ENCODE peak calls at places on chromosome 10, in eight cellular contexts. M is Panc1; V is CD8-positive, alpha-beta T cell; A is breast epithelium; Q is OCI-LY7; Y is left ventricle myocardium inferior; I is heart left ventricle; W is body of pancreas. B is an unnamed sample. For H3K4me1 and H3K36me3, the result is how much of the 10 kb centered on the place peaks cover.

GRCh38 chr10:51156913-51157312 is 82.6 kb downstream of the PRKG1 start:
- DNase-seq in Q (no peak), W (no peak), A (no peak), I (no peak), M (no peak), Y (no peak), V (no peak), B (no peak)

GRCh38 chr10:8060010-8060703 is 5.7 kb downstream of the GATA3 start:
- DNase-seq in V (peak), M (no peak), W (no peak), I (no peak), Y (no peak), A (peak), Q (peak), B (no peak)

GRCh38 chr10:79063071-79063491 is 5.7 kb upstream of the ZMIZ1 start:
- DNase-seq in A (peak), Q (no peak), W (peak), I (no peak), M (no peak), Y (peak), V (no peak), B (no peak)

GRCh38 chr10:7193369-7193768 is 217.5 kb downstream of the SFMBT2 start:
- DNase-seq in A (no peak), W (no peak), Q (no peak), V (no peak), Y (no peak), I (no peak), M (no peak), B (no peak)

GRCh38 chr10:3323865-3324498 is 151.4 kb upstream of the PITRM1 start:
- DNase-seq in V (no peak), W (no peak), I (no peak), Y (no peak), M (no peak), A (no peak), Q (no peak), B (no peak)

GRCh38 chr10:117678106-117678505 is 135.6 kb downstream of the EMX2 start:
- DNase-seq in Y (no peak), W (no peak), Q (no peak), A (no peak), V (no peak), I (no peak), M (no peak), B (no peak)

GRCh38 chr10:47022311-47023131 is 111.3 kb downstream of the PTPN20 start:
- DNase-seq in Q (no peak), V (no peak), Y (no peak), M (no peak), A (no peak), I (no peak), W (no peak), B (no peak)

GRCh38 chr10:117885206-117885605 is 161.5 kb downstream of the RAB11FIP2 start:
- DNase-seq in Q (no peak), W (no peak), A (no peak), M (no peak), V (no peak), Y (no peak), I (no peak), B (no peak)

GRCh38 chr10:129096340-129096984 is 370.6 kb upstream of the MGMT start:
- DNase-seq in I (peak), Q (no peak), V (no peak), M (no peak), Y (peak), W (peak), A (peak), B (peak)

GRCh38 chr10:26468291-26468690 is 30.1 kb downstream of the APBB1IP start:
- DNase-seq in Y (no peak), I (no peak), Q (no peak), V (no peak), A (no peak), M (no peak), W (no peak), B (no peak)

GRCh38 chr10:30445716-30446115 is 11.7 kb downstream of the MAP3K8 start:
- DNase-seq in Q (no peak), A (no peak), M (no peak), V (no peak), Y (no peak), W (no peak), I (no peak), B (no peak)

GRCh38 chr10:63157845-63158624 is 24.9 kb downstream of the NRBF2 start:
- DNase-seq in Q (peak), I (peak), V (peak), W (no peak), A (no peak), M (peak), Y (no peak), B (no peak)

GRCh38 chr10:113317476-113317875 is 235.4 kb upstream of the HABP2 start:
- DNase-seq in V (no peak), W (no peak), M (no peak), I (no peak), Q (no peak), Y (no peak), A (no peak), B (no peak)

GRCh38 chr10:35219292-35219691 is 92.6 kb downstream of the CREM start:
- DNase-seq in Y (no peak), M (no peak), W (no peak), Q (no peak), V (no peak), I (no peak), A (no peak), B (no peak)

GRCh38 chr10:34866848-34867247 is 51.8 kb upstream of the PARD3 start:
- DNase-seq in M (no peak), A (no peak), Q (no peak), V (no peak), Y (no peak), W (peak), I (no peak), B (no peak)

GRCh38 chr10:19200211-19200610 is 151.6 kb downstream of the MALRD1 start:
- DNase-seq in M (no peak), A (no peak), Y (no peak), W (no peak), I (no peak), Q (no peak), V (no peak), B (no peak)

GRCh38 chr10:26721561-26721960 is 24.1 kb downstream of the PDSS1 start:
- DNase-seq in V (peak), A (no peak), W (no peak), Q (no peak), Y (no peak), M (no peak), I (no peak), B (no peak)

GRCh38 chr10:132193907-132194552 is 7.3 kb downstream of the DPYSL4 start:
- DNase-seq in V (no peak), A (no peak), W (peak), Y (no peak), Q (peak), M (no peak), I (peak), B (no peak)

GRCh38 chr10:132849546-132850031 is 63.6 kb upstream of the NKX6-2 start:
- DNase-seq in I (no peak), W (no peak), A (no peak), M (no peak), V (no peak), Q (no peak), Y (no peak), B (no peak)

GRCh38 chr10:96261930-96262329 is 9.4 kb downstream of the BLNK start:
- DNase-seq in W (no peak), V (no peak), Q (no peak), M (no peak), I (no peak), Y (no peak), A (no peak), B (no peak)

GRCh38 chr10:30431435-30431911 is 2.5 kb upstream of the MAP3K8 start:
- DNase-seq in I (peak), Y (peak), W (no peak), Q (no peak), A (no peak), M (no peak), V (no peak), B (no peak)

GRCh38 chr10:46523119-46523880 is 33.2 kb downstream of the GPRIN2 start:
- DNase-seq in M (no peak), I (no peak), W (no peak), V (no peak), Y (peak), Q (no peak), A (peak), B (peak)

GRCh38 chr10:52040486-52040885 is 273.6 kb upstream of the DKK1 start:
- DNase-seq in I (no peak), Q (no peak), V (no peak), W (no peak), M (no peak), Y (no peak), A (no peak), B (no peak)

GRCh38 chr10:44392420-44392819 is 7.5 kb upstream of the CXCL12 start:
- DNase-seq in M (no peak), I (no peak), W (no peak), V (no peak), Y (no peak), A (no peak), Q (no peak), B (no peak)

GRCh38 chr10:119742988-119743646 is 17.3 kb downstream of the INPP5F start:
- DNase-seq in M (no peak), Y (no peak), V (no peak), Q (no peak), A (no peak), I (no peak), W (no peak), B (no peak)

GRCh38 chr10:110101464-110102144 is 93.8 kb downstream of the ADD3 start:
- DNase-seq in Q (no peak), W (no peak), Y (no peak), I (no peak), A (no peak), V (no peak), M (no peak), B (no peak)

GRCh38 chr10:22372922-22373321 is 27.6 kb downstream of the SPAG6 start:
- DNase-seq in I (no peak), Q (no peak), W (no peak), Y (no peak), V (no peak), A (no peak), M (no peak), B (no peak)

GRCh38 chr10:130138479-130138866 is 2.3 kb downstream of the GLRX3 start:
- DNase-seq in W (no peak), Q (no peak), Y (no peak), V (no peak), I (no peak), M (peak), A (no peak), B (no peak)

GRCh38 chr10:107215681-107216080 is 51.2 kb upstream of the SORCS1 start:
- DNase-seq in Q (no peak), A (no peak), Y (no peak), M (no peak), V (no peak), W (no peak), I (no peak), B (no peak)

GRCh38 chr10:19719320-19719719 is 96.9 kb upstream of the PLXDC2 start:
- DNase-seq in A (no peak), V (no peak), Q (no peak), W (no peak), Y (no peak), I (peak), M (no peak), B (no peak)

GRCh38 chr10:44724415-44725174 is 186.5 kb upstream of the TMEM72 start:
- DNase-seq in Y (no peak), I (no peak), V (no peak), Q (no peak), A (no peak), M (no peak), W (no peak), B (no peak)

GRCh38 chr10:113232928-113233511 is 283.0 kb downstream of the TCF7L2 start:
- DNase-seq in Q (no peak), A (no peak), M (no peak), V (no peak), I (no peak), Y (no peak), W (no peak), B (no peak)

GRCh38 chr10:33920351-33920750 is 585.9 kb upstream of the NRP1 start:
- DNase-seq in Q (no peak), M (no peak), W (no peak), V (no peak), Y (no peak), I (no peak), A (no peak), B (no peak)

GRCh38 chr10:28089467-28089866 is 90.6 kb upstream of the ODAD2 start:
- DNase-seq in A (no peak), M (no peak), Y (no peak), I (no peak), W (no peak), Q (no peak), V (no peak), B (no peak)

GRCh38 chr10:86955501-86956194 is 1.8 kb downstream of the MMRN2 start:
- DNase-seq in Y (no peak), A (no peak), I (no peak), M (no peak), Q (no peak), V (no peak), W (peak), B (peak)

GRCh38 chr10:75705426-75705825 is 274.0 kb downstream of the LRMDA start:
- DNase-seq in I (no peak), Y (no peak), A (no peak), Q (no peak), W (no peak), V (no peak), M (no peak), B (no peak)

GRCh38 chr10:8392216-8392615 is 337.7 kb downstream of the GATA3 start:
- DNase-seq in Y (no peak), W (no peak), M (no peak), I (no peak), V (no peak), A (no peak), Q (no peak), B (no peak)

GRCh38 chr10:131760416-131761166 is 140.2 kb upstream of the PPP2R2D start:
- DNase-seq in M (no peak), Q (no peak), V (no peak), Y (no peak), W (no peak), A (no peak), I (no peak), B (no peak)

GRCh38 chr10:126124923-126125322 is 228.6 kb downstream of the FANK1 start:
- DNase-seq in I (no peak), Q (no peak), Y (no peak), W (no peak), M (no peak), V (no peak), A (no peak), B (no peak)

GRCh38 chr10:126122856-126123255 is 226.5 kb downstream of the FANK1 start:
- DNase-seq in Y (no peak), Q (no peak), V (no peak), I (no peak), A (no peak), W (no peak), M (no peak), B (no peak)

GRCh38 chr10:126123466-126123865 is 227.1 kb downstream of the FANK1 start:
- DNase-seq in W (no peak), I (no peak), Y (no peak), M (no peak), A (no peak), Q (no peak), V (no peak), B (no peak)

GRCh38 chr10:126126023-126126422 is 229.7 kb downstream of the FANK1 start:
- DNase-seq in V (no peak), M (no peak), I (no peak), Q (no peak), W (no peak), A (no peak), Y (no peak), B (no peak)

GRCh38 chr10:126124044-126124443 is 227.7 kb downstream of the FANK1 start:
- DNase-seq in Y (no peak), A (no peak), W (no peak), V (no peak), M (no peak), I (no peak), Q (no peak), B (no peak)
- H3K4me1 ChIP-seq in Y (under half), A (under half), W (under half), V (under half), M (under half), I (under half), Q (under half), B (under half)

GRCh38 chr10:61138728-61139127 is 194.7 kb upstream of the RHOBTB1 start:
- DNase-seq in W (no peak), M (no peak), Y (no peak), V (no peak), I (no peak), Q (no peak), A (no peak), B (no peak)

GRCh38 chr10:61139230-61139928 is 195.4 kb upstream of the RHOBTB1 start:
- DNase-seq in Q (no peak), I (no peak), V (no peak), Y (no peak), A (no peak), W (no peak), M (no peak), B (no peak)

GRCh38 chr10:61140765-61141392 is 196.9 kb upstream of the RHOBTB1 start:
- DNase-seq in V (no peak), A (no peak), M (peak), I (peak), Q (peak), W (peak), Y (no peak), B (no peak)

GRCh38 chr10:61142987-61143386 is 199.0 kb upstream of the RHOBTB1 start:
- DNase-seq in I (no peak), A (no peak), V (no peak), Q (no peak), Y (no peak), W (no peak), M (no peak), B (no peak)
- TF ChIP-seq CTCF in I (no peak), A (no peak), V (no peak), Q (peak), Y (no peak), W (no peak), M (no peak), B (no peak)

GRCh38 chr10:78002541-78003284 is 26.6 kb downstream of the POLR3A start:
- DNase-seq in M (no peak), A (no peak), Y (no peak), W (no peak), Q (no peak), I (no peak), V (no peak), B (no peak)

GRCh38 chr10:78004215-78005026 is 24.9 kb downstream of the POLR3A start:
- DNase-seq in M (no peak), V (no peak), Q (no peak), W (peak), Y (no peak), I (no peak), A (no peak), B (no peak)

GRCh38 chr10:78000206-78000605 is 29.1 kb downstream of the POLR3A start:
- DNase-seq in M (no peak), V (no peak), I (no peak), Y (no peak), Q (no peak), W (no peak), A (no peak), B (no peak)

DNA sequence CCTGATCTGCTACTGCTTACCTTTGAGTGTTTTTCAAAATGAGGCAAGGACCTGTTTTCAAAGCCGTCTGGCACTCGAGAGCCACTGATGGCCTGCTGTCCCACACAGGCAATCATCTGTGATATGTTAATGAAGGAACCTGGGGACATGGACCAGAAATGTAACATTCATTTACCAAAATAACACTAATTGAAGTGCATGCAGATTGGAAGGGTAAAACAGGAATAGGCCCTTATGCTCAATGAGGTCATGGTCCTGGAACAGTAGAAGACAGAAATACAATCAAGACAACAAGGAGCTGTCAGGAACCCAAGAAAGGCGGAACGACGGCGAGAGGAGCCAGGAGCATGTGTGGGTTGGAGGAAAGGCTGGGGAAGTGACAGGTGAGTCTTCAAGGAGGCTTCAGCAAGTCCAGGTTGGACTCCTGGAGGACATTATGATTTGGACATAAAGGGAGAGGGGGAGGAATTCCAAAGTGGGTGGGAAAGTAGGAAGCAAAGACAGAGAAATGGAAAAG is 28.3 kb downstream of the POLR3A start:
- DNase-seq in A (no peak), I (no peak), V (no peak), M (no peak), Q (no peak), W (no peak), Y (no peak), B (no peak)
- H3K36me3 ChIP-seq in A (under half), I (under half), V (under half), M (under half), Q (half or more), W (under half), Y (half or more), B (half or more)

GRCh38 chr10:125154529-125154928 is 5.8 kb downstream of the CTBP2 start:
- DNase-seq in A (no peak), M (no peak), I (no peak), Q (no peak), V (no peak), Y (no peak), W (no peak), B (no peak)
- H3K4me1 ChIP-seq in A (under half), M (half or more), I (under half), Q (under half), V (under half), Y (half or more), W (half or more), B (half or more)